ENCODE peak calls at places on chromosomes 1 and 21, in eight cellular contexts. L, B, Z, C, P, D, J and K are unnamed samples.

GRCh38 chr21:45781741-45782140 is 138.2 kb downstream of the PCBP3 start:
- DNase-seq in L (no peak), B (no peak), Z (no peak), C (no peak), P (no peak), D (no peak), J (no peak), K (no peak)

GRCh38 chr1:232629250-232630046 is 485 bp downstream of the SIPA1L2 start:
- DNase-seq in L (peak), B (no peak), Z (peak), C (peak), P (peak), D (peak), J (peak), K (peak)

GRCh38 chr1:7376676-7377075 is 394.4 kb upstream of the VAMP3 start:
- DNase-seq in L (no peak), B (peak), Z (no peak), C (no peak), P (no peak), D (no peak), J (no peak), K (no peak)

GRCh38 chr1:81186271-81186670 is 614.5 kb upstream of the ADGRL2 start:
- DNase-seq in L (peak), B (no peak), Z (no peak), C (no peak), P (no peak), D (no peak), J (no peak), K (no peak)

GRCh38 chr1:12615916-12616708 is 1.9 kb downstream of the DHRS3 start:
- DNase-seq in L (peak), B (peak), Z (no peak), C (peak), P (peak), D (peak), J (peak), K (peak)

GRCh38 chr1:218463194-218464156 is 118.3 kb downstream of the TGFB2 start:
- DNase-seq in L (peak), B (no peak), Z (no peak), C (peak), P (peak), D (peak), J (no peak), K (no peak)

GRCh38 chr1:226649780-226650179 is 89.3 kb downstream of the ITPKB start:
- DNase-seq in L (peak), B (no peak), Z (peak), C (no peak), P (no peak), D (no peak), J (no peak), K (peak)

GRCh38 chr1:150925080-150925479 is 1.1 kb upstream of the SETDB1 start:
- DNase-seq in L (no peak), B (no peak), Z (no peak), C (no peak), P (no peak), D (peak), J (no peak), K (no peak)

DNA sequence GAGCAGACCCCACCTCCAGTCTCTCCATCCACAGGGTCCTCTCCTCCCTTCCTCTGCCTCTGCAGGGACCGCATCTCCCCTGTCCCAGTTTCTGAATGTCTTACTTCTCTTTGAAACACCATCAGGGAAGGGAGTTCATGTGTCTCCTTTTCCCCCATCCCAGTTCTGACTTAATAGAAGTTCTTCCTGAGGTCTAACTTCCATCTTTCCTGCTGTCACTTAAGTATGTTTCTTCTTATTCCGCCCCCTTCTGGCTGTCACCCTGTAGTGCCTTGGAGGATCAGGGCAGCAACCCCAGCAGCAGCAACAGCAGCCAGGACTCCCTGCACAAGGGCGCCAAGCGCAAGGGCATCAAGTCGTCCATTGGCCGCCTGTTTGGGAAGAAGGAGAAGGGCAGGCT is 29.3 kb downstream of the MYOG start:
- DNase-seq in L (no peak), B (no peak), Z (no peak), C (no peak), P (no peak), D (no peak), J (no peak), K (no peak)
- TF ChIP-seq CTCF in L (peak), B (no peak), Z (no peak), C (no peak), P (no peak), D (no peak), J (no peak), K (no peak)

GRCh38 chr1:18302788-18303413 is 177.8 kb upstream of the KLHDC7A start:
- DNase-seq in L (no peak), B (no peak), Z (no peak), C (no peak), P (no peak), D (no peak), J (peak), K (no peak)
- TF ChIP-seq CTCF in L (peak), B (no peak), Z (no peak), C (no peak), P (peak), D (no peak), J (peak), K (no peak)

GRCh38 chr1:11072216-11072917 is 12.5 kb upstream of the SRM start:
- DNase-seq in L (no peak), B (no peak), Z (no peak), C (no peak), P (no peak), D (no peak), J (no peak), K (no peak)
- TF ChIP-seq CTCF in L (no peak), B (no peak), Z (no peak), C (no peak), P (no peak), D (no peak), J (no peak), K (no peak)

GRCh38 chr1:159835366-159835765 is 8.7 kb downstream of the SLAMF8 start:
- DNase-seq in L (no peak), B (no peak), Z (no peak), C (no peak), P (no peak), D (no peak), J (no peak), K (no peak)

GRCh38 chr1:159838715-159839114 is 12.0 kb downstream of the SLAMF8 start:
- DNase-seq in L (no peak), B (no peak), Z (no peak), C (no peak), P (no peak), D (no peak), J (no peak), K (no peak)

GRCh38 chr1:159832309-159832708 is 5.6 kb downstream of the SLAMF8 start:
- DNase-seq in L (no peak), B (no peak), Z (no peak), C (no peak), P (no peak), D (no peak), J (no peak), K (no peak)

GRCh38 chr1:159839135-159839849 is 12.6 kb downstream of the SLAMF8 start:
- DNase-seq in L (no peak), B (no peak), Z (no peak), C (no peak), P (no peak), D (no peak), J (no peak), K (no peak)

GRCh38 chr1:159835862-159836518 is 9.3 kb downstream of the SLAMF8 start:
- DNase-seq in L (peak), B (no peak), Z (no peak), C (no peak), P (no peak), D (no peak), J (no peak), K (no peak)
- TF ChIP-seq CTCF in L (peak), B (no peak), Z (no peak), C (peak), P (peak), D (no peak), J (no peak), K (peak)

GRCh38 chr1:100924991-100925390 is 29.1 kb downstream of the SLC30A7 start:
- DNase-seq in L (no peak), B (no peak), Z (no peak), C (no peak), P (no peak), D (no peak), J (no peak), K (no peak)

GRCh38 chr1:100926240-100926639 is 30.4 kb downstream of the SLC30A7 start:
- DNase-seq in L (no peak), B (no peak), Z (no peak), C (no peak), P (no peak), D (no peak), J (no peak), K (no peak)

GRCh38 chr1:100927276-100927675 is 31.4 kb downstream of the SLC30A7 start:
- DNase-seq in L (no peak), B (no peak), Z (peak), C (no peak), P (no peak), D (no peak), J (no peak), K (no peak)

GRCh38 chr1:100930494-100930893 is 34.6 kb downstream of the SLC30A7 start:
- DNase-seq in L (no peak), B (no peak), Z (no peak), C (no peak), P (no peak), D (no peak), J (no peak), K (no peak)

GRCh38 chr1:100928128-100928527 is 32.2 kb downstream of the SLC30A7 start:
- DNase-seq in L (peak), B (no peak), Z (no peak), C (no peak), P (no peak), D (no peak), J (no peak), K (no peak)
- TF ChIP-seq CTCF in L (no peak), B (no peak), Z (no peak), C (no peak), P (no peak), D (no peak), J (no peak), K (no peak)

DNA sequence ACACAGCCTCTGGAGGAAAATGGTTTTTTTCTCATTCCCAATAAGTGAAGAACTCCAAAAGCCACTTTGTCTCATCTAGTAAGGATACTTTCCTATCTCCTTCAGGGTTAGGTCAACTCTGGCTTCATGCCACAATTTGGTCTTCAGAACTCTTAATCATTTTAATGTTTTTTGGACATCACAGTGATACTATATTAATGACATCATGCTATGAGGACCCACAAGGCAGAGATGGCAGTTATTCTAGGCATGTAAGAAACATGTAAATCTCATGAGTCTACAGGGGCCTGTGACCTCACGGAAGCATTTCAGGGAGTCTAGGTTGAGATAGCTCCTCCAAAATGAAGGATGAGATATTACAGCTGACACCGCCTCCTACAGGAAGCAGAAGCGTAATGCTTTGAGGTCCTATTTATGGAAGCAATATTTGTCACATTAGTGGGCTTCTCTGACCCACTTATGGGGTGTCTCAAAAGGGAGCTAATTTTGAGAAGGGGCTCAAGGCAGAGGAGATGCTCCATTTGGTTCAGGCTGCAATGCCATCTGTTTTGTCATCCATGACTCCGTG is 5.0 kb upstream of the GPR137B start:
- DNase-seq in L (no peak), B (no peak), Z (no peak), C (no peak), P (no peak), D (no peak), J (no peak), K (no peak)
- TF ChIP-seq CTCF in L (peak), B (no peak), Z (no peak), C (no peak), P (no peak), D (no peak), J (no peak), K (no peak)

GRCh38 chr1:27603962-27604578 is at the start of gene AHDC1:
- DNase-seq in L (peak), B (peak), Z (peak), C (peak), P (peak), D (peak), J (peak), K (peak)
- TF ChIP-seq CTCF in L (no peak), B (peak), Z (no peak), C (peak), P (peak), D (no peak), J (no peak), K (no peak)

GRCh38 chr1:66733348-66734017 is 18.8 kb upstream of the DYNLT5 start:
- DNase-seq in L (peak), B (no peak), Z (no peak), C (no peak), P (no peak), D (no peak), J (no peak), K (no peak)
- TF ChIP-seq CTCF in L (no peak), B (no peak), Z (no peak), C (no peak), P (no peak), D (no peak), J (no peak), K (no peak)